ENCODE peak calls at places on chromosome 6, in six cellular contexts. F, G, Q, Y, L and Z are unnamed samples. For H3K4me1, the result is how much of the 10 kb centered on the place peaks cover.

GRCh38 chr6:163738304-163738703 is 323.8 kb downstream of the QKI start:
- DNase-seq in F (no peak), G (no peak), Q (no peak), Y (no peak), L (no peak), Z (no peak)

GRCh38 chr6:35583893-35584688 is 71.4 kb upstream of the TULP1 start:
- DNase-seq in F (no peak), G (peak), Q (peak), Y (peak), L (peak), Z (peak)

GRCh38 chr6:41071501-41071922 is 644 bp downstream of the OARD1 start:
- DNase-seq in F (peak), G (no peak), Q (no peak), Y (peak), L (no peak), Z (no peak)

GRCh38 chr6:158621694-158622544 is 22.6 kb downstream of the DYNLT1 start:
- DNase-seq in F (no peak), G (no peak), Q (no peak), Y (no peak), L (peak), Z (peak)

GRCh38 chr6:36025260-36025931 is 955 bp upstream of the SLC26A8 start:
- DNase-seq in F (no peak), G (no peak), Q (no peak), Y (peak), L (no peak), Z (no peak)

GRCh38 chr6:138572200-138572875 is 73.0 kb upstream of the NHSL1 start:
- DNase-seq in F (no peak), G (peak), Q (peak), Y (peak), L (peak), Z (peak)

GRCh38 chr6:126033696-126034095 is 47.4 kb downstream of the TRMT11 start:
- DNase-seq in F (peak), G (no peak), Q (peak), Y (peak), L (no peak), Z (peak)

GRCh38 chr6:11460001-11460668 is 77.4 kb upstream of the TMEM170B start:
- DNase-seq in F (no peak), G (no peak), Q (no peak), Y (peak), L (no peak), Z (no peak)

GRCh38 chr6:90459225-90459758 is 127.6 kb downstream of the MAP3K7 start:
- DNase-seq in F (no peak), G (no peak), Q (no peak), Y (no peak), L (no peak), Z (no peak)

GRCh38 chr6:73983367-73983766 is 287.4 kb downstream of the CD109 start:
- DNase-seq in F (no peak), G (no peak), Q (no peak), Y (no peak), L (no peak), Z (no peak)

GRCh38 chr6:5984150-5985089 is 22.3 kb downstream of the NRN1 start:
- DNase-seq in F (no peak), G (no peak), Q (no peak), Y (no peak), L (no peak), Z (no peak)

GRCh38 chr6:125867483-125867935 is 76.7 kb downstream of the NCOA7 start:
- DNase-seq in F (no peak), G (peak), Q (no peak), Y (no peak), L (no peak), Z (no peak)

GRCh38 chr6:129671442-129672344 is 38.3 kb downstream of the ARHGAP18 start:
- DNase-seq in F (no peak), G (no peak), Q (peak), Y (no peak), L (no peak), Z (no peak)

GRCh38 chr6:20564269-20564668 is 30.0 kb downstream of the CDKAL1 start:
- DNase-seq in F (no peak), G (no peak), Q (no peak), Y (peak), L (no peak), Z (no peak)

GRCh38 chr6:875012-875411 is 182.1 kb upstream of the EXOC2 start:
- DNase-seq in F (no peak), G (no peak), Q (no peak), Y (no peak), L (no peak), Z (no peak)

GRCh38 chr6:105669232-105669631 is 266.4 kb upstream of the PREP start:
- DNase-seq in F (no peak), G (no peak), Q (no peak), Y (no peak), L (no peak), Z (no peak)

DNA sequence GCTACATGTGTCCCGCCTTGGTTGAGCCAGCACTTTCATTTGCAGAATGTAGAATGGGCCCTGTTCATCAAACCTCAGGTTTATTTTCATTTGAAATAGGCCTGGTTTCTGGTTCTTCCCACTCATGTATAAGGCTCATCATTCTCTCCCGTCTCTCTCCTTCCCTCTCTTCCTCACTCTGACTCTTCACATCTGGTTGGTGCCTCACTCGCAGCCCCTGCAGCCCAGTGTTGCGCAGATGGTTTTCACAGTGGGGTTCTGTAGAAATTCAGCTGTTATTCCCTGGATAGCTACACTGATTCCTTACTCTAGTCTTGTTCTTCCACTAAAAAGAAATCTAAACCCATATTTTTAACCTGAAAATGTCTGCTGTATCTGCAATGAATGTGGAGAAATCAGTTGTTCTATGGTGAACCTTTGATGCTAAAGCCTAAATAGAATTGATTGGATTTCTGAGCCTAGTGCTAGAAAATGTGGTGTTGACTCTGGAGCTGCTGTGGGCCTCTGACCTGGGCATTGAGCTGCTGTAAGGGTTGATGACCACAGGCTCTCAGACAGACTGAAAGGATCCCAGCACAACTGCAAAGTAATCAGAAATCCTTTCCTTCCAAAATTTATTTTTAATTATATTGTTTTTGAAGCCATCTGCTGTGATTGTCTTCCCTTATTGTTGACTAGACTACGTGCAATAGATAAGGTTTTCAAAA is 150.3 kb downstream of the TMEM242 start:
- DNase-seq in F (no peak), G (no peak), Q (no peak), Y (no peak), L (no peak), Z (no peak)
- H3K27ac ChIP-seq in F (no peak), G (no peak), Q (no peak), Y (no peak), L (no peak), Z (no peak)

DNA sequence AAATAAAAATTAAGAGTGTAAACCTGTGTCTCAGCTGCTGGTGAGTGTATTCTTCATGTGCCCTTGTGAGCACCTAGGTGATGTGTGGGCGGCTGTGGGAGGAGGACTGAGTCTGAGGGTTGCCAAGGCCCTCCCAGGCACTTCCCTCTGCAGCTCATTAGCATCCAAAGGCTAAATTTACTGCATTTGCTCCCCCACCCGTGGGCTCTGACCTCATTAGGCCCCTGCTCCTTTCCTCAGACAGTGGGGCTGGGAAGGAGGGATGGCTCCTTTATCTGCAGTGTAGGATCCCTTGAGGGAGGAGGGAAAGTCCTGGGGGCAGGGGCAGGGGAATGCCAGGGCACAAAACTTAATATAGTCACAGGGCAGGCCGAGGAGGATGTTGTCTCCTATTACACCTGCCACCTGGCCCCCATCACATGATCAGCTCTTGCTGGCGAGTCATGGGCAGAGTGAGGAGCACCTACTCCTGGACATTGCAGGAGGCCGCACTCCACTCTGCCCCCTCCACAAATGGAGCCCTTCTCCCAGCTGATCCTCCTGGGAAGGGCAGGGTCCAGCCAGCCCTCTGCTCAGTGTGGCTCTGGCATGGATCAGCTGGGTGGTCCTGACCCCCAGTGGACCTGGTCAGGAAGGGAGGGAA is 133.2 kb downstream of the MRPL14 start:
- DNase-seq in F (no peak), G (no peak), Q (peak), Y (no peak), L (peak), Z (peak)
- TF ChIP-seq POLR2A in F (no peak), G (no peak), Q (no peak), Y (no peak), L (no peak), Z (no peak)

GRCh38 chr6:16766043-16766521 is 4.8 kb upstream of the ATXN1 start:
- DNase-seq in F (no peak), G (no peak), Q (no peak), Y (peak), L (no peak), Z (no peak)

GRCh38 chr6:16766836-16767745 is 5.8 kb upstream of the ATXN1 start:
- DNase-seq in F (no peak), G (no peak), Q (no peak), Y (no peak), L (no peak), Z (no peak)

GRCh38 chr6:16769986-16770376 is 8.7 kb upstream of the ATXN1 start:
- DNase-seq in F (no peak), G (no peak), Q (no peak), Y (peak), L (no peak), Z (no peak)

GRCh38 chr6:16769131-16769985 is 8.1 kb upstream of the ATXN1 start:
- DNase-seq in F (peak), G (no peak), Q (peak), Y (peak), L (peak), Z (peak)

GRCh38 chr6:16767765-16768514 is 6.7 kb upstream of the ATXN1 start:
- DNase-seq in F (no peak), G (no peak), Q (no peak), Y (no peak), L (no peak), Z (no peak)
- H3K4me1 ChIP-seq in F (half or more), G (under half), Q (under half), Y (half or more), L (under half), Z (under half)

DNA sequence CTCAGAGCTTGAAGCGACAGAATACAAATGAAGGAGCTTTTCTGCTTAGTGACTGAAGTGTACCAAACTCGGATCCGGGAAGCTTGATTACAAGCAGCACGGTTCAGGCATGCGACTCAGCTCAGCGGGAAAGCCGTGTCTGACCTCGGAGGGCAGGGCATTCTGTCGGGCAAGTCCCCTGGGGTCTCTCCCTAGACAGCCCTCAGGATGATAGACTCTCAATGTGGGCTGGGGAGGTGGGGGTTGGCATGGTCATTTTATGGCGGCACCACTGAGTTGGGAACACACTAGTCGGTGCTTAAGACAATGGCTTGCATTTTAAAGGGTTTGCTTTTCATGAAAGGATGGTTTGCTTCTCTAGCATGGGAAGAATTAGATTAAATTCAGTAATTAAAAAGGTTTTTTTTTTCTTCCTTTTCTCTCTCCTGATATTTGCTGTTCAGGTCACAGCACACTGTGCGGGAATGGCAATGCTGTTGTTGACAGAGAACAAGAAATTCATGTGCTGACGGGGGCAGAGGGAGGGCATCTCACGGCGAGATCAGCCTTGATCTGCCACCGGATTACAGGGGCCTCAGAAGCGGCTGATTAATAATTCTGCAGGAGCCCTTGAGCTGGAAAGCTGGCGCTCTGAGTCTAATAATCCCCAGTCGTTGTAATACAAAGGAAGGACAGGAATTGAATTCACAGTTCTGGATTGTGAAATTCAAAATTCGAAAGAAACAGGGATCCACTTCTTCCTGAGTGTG is 80.7 kb upstream of the TRAF3IP2 start:
- DNase-seq in F (no peak), G (no peak), Q (peak), Y (peak), L (no peak), Z (no peak)
- H3K27ac ChIP-seq in F (no peak), G (peak), Q (peak), Y (no peak), L (peak), Z (peak)

DNA sequence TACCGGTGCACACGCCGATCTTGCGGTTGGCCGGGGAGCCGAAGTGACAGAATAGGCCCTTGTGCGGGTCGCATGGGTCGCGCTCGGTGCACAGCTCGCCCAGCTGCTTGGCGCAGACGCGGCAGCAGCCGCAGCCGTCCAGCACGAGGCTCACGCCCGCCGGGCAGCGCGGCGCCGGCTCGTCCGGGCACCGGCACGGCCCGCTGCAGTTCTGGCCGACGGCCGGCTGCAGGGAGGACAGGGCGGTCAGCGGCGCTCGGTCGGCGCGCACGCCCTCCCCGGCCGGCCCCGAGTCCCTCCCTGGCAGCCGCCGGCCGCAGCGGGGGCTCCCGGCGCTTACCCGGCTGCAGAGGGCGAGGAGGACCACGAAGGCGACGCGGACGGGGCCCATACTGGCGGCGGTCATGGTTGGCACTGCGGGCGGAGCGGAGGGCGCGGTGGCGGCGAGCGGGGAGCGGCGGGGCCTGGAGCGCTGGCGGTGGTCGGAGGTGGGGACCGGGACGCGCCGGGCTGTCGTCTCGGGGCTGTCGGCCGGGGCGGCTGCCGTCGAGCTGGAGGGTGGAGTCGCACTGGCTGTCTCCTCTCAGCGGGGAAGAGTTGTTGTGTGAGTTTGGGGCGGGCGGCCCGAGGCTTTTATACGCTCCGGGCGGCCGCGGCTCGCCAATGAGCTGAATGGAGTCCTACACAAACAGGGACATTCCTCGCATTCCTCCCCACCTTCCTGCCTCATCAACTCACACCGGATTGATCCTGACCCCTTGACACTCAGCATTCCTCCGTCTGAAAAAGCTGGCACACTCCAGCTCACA is at the start of gene CCN2:
- DNase-seq in F (peak), G (peak), Q (peak), Y (peak), L (peak), Z (peak)
- TF ChIP-seq POLR2A in F (peak), G (peak), Q (peak), Y (peak), L (peak), Z (peak)